ENCODE peak calls at places on chromosomes 6 and 20, in eight cellular contexts. B is HCT116, L is breast epithelium, Y is GM12878, F is spleen, E is HepG2, V is transverse colon, C is SK-N-SH. S is an unnamed sample.

GRCh38 chr20:36109251-36109947 is 45.1 kb upstream of the EPB41L1 start:
- DNase-seq in L (no peak), F (no peak), B (no peak), C (no peak), E (peak; percentile 35), Y (no peak), V (no peak), S (no peak)

GRCh38 chr6:151537561-151537960 is 43.7 kb downstream of the CCDC170 start:
- DNase-seq in Y (no peak), E (no peak), V (no peak), B (no peak), F (no peak), L (no peak), C (no peak), S (no peak)

GRCh38 chr6:12403201-12403826 is 113.2 kb downstream of the EDN1 start:
- DNase-seq in V (no peak), Y (no peak), E (no peak), C (no peak), B (no peak), L (no peak), F (no peak), S (no peak)

GRCh38 chr6:22149501-22150490 is 147.0 kb downstream of the PRL start:
- DNase-seq in E (no peak), B (no peak), C (peak; percentile 62), V (no peak), F (no peak), L (no peak), Y (no peak), S (no peak)

GRCh38 chr6:55776131-55776530 is 99.3 kb downstream of the BMP5 start:
- DNase-seq in V (no peak), L (no peak), C (no peak), Y (no peak), F (no peak), B (no peak), E (no peak), S (no peak)

GRCh38 chr6:905541-905940 is 212.6 kb upstream of the EXOC2 start:
- DNase-seq in B (no peak), C (no peak), E (no peak), Y (no peak), V (no peak), F (no peak), L (no peak), S (no peak)

GRCh38 chr6:14816106-14816864 is 429.6 kb upstream of the JARID2 start:
- DNase-seq in Y (no peak), V (no peak), F (no peak), C (peak; percentile 21), L (no peak), E (no peak), B (no peak), S (no peak)

GRCh38 chr6:152571089-152571488 is 66.1 kb downstream of the SYNE1 start:
- DNase-seq in L (no peak), V (no peak), B (no peak), E (no peak), F (no peak), Y (no peak), C (no peak), S (no peak)

GRCh38 chr6:111603648-111604047 is 2.0 kb downstream of the TRAF3IP2 start:
- DNase-seq in E (no peak), C (no peak), B (no peak), F (no peak), Y (no peak), V (no peak), L (no peak), S (no peak)

GRCh38 chr6:73854998-73855718 is 159.2 kb downstream of the CD109 start:
- DNase-seq in V (no peak), C (peak; percentile 46), Y (no peak), E (peak; percentile 46), F (no peak), L (no peak), B (peak; percentile 41), S (no peak)

GRCh38 chr20:63740070-63740500 is 509 bp downstream of the SLC2A4RG start:
- DNase-seq in B (no peak), Y (no peak), C (peak; percentile 87), L (no peak), F (peak; percentile 92), E (no peak), V (peak; percentile 52), S (no peak)

GRCh38 chr20:58538752-58539151 is 23.6 kb upstream of the APCDD1L start:
- DNase-seq in V (no peak), B (no peak), L (no peak), F (no peak), Y (no peak), E (no peak), C (no peak), S (no peak)

GRCh38 chr6:139370707-139371345 is 3.6 kb downstream of the CITED2 start:
- DNase-seq in B (no peak), C (no peak), Y (no peak), V (no peak), L (no peak), F (no peak), E (no peak), S (no peak)

GRCh38 chr6:4849628-4850027 is 73.4 kb downstream of the CDYL start:
- DNase-seq in L (no peak), V (no peak), C (no peak), F (no peak), E (no peak), B (no peak), Y (no peak), S (no peak)

GRCh38 chr20:35502352-35502751 is 27.1 kb downstream of the C20orf173 start:
- DNase-seq in L (no peak), B (no peak), F (peak; percentile 86), C (no peak), E (no peak), V (peak; percentile 17), Y (peak; percentile 23), S (no peak)

GRCh38 chr6:70706491-70707123 is 38.9 kb downstream of the SMAP1 start:
- DNase-seq in B (peak; percentile 26), F (no peak), L (no peak), V (no peak), Y (no peak), C (peak; percentile 12), E (peak; percentile 20), S (no peak)

GRCh38 chr20:8018928-8019177 is 708 bp downstream of the TMX4 start:
- DNase-seq in V (no peak), L (no peak), C (no peak), E (no peak), Y (peak; percentile 45), F (no peak), B (no peak), S (no peak)

GRCh38 chr6:75855047-75855446 is 106.0 kb downstream of the MYO6 start:
- DNase-seq in F (no peak), B (peak; percentile 48), E (peak; percentile 59), V (peak; percentile 46), Y (no peak), L (no peak), C (peak; percentile 15), S (peak; percentile 36)

GRCh38 chr20:57716893-57717292 is 7.1 kb upstream of the PMEPA1 start:
- DNase-seq in Y (no peak), F (no peak), E (no peak), B (no peak), C (no peak), V (no peak), L (no peak), S (no peak)

GRCh38 chr6:27514906-27515495 is 42.1 kb upstream of the ZNF184 start:
- DNase-seq in V (no peak), E (no peak), F (no peak), C (no peak), B (no peak), Y (no peak), L (no peak), S (no peak)

GRCh38 chr6:138287144-138287955 is 69.1 kb upstream of the PBOV1 start:
- DNase-seq in V (peak; percentile 67), E (peak; percentile 58), F (peak; percentile 75), L (peak; percentile 61), C (peak; percentile 36), B (peak; percentile 38), Y (no peak), S (peak; percentile 84)

GRCh38 chr6:34196833-34197195 is 39.9 kb upstream of the HMGA1 start:
- DNase-seq in F (no peak), L (no peak), B (no peak), Y (no peak), V (no peak), E (no peak), C (no peak), S (no peak)

GRCh38 chr6:63527658-63528514 is 44.4 kb upstream of the LOC128125822 start:
- DNase-seq in L (no peak), V (peak; percentile 68), C (no peak), F (no peak), B (peak; percentile 94), E (peak; percentile 99), Y (no peak), S (peak; percentile 93)

GRCh38 chr20:55953201-55953600 is 52.1 kb downstream of the CBLN4 start:
- DNase-seq in B (no peak), F (no peak), L (no peak), Y (no peak), C (no peak), E (no peak), V (no peak), S (no peak)
- H3K9me3 ChIP-seq in B (peaks cover 6% of the 10 kb centered on the region), F (peaks cover 23% of the 10 kb centered on the region), L (peaks cover 14% of the 10 kb centered on the region), Y (no peaks in the 10 kb centered on the region), C (peaks cover 7% of the 10 kb centered on the region), E (peaks cover 98% of the 10 kb centered on the region), V (no peaks in the 10 kb centered on the region), S (peaks cover 6% of the 10 kb centered on the region)

GRCh38 chr20:44738779-44739477 is 6.7 kb upstream of the KCNK15 start:
- DNase-seq in E (peak; percentile 89), V (peak; percentile 42), F (no peak), L (peak; percentile 70), C (peak; percentile 88), B (peak; percentile 89), Y (peak; percentile 63), S (peak; percentile 79)
- TF ChIP-seq POLR2AphosphoS5 in E (no peak), V (no peak), F (no peak), L (no peak), C (no peak), B (peak; percentile 43), Y (no peak), S (peak; percentile 27)

GRCh38 chr6:161211380-161212035 is 62.4 kb downstream of the AGPAT4 start:
- DNase-seq in E (no peak), Y (no peak), V (no peak), C (no peak), B (peak; percentile 26), F (no peak), L (no peak), S (no peak)
- H3K9me3 ChIP-seq in E (peaks cover 37% of the 10 kb centered on the region), Y (no peaks in the 10 kb centered on the region), V (no peaks in the 10 kb centered on the region), C (peaks cover 18% of the 10 kb centered on the region), B (peaks cover 17% of the 10 kb centered on the region), F (peaks cover 20% of the 10 kb centered on the region), L (peaks cover 14% of the 10 kb centered on the region), S (no peaks in the 10 kb centered on the region)

GRCh38 chr20:38873050-38873581 is 53.1 kb upstream of the FAM83D start:
- DNase-seq in E (no peak), B (no peak), Y (peak; percentile 91), V (peak; percentile 65), L (no peak), C (no peak), F (peak; percentile 87), S (no peak)

GRCh38 chr20:38877483-38877882 is 48.7 kb upstream of the FAM83D start:
- DNase-seq in F (no peak), E (no peak), B (no peak), V (no peak), L (no peak), Y (no peak), C (no peak), S (no peak)

GRCh38 chr20:38872491-38873049 is 53.6 kb upstream of the FAM83D start:
- DNase-seq in L (no peak), Y (no peak), V (no peak), B (no peak), F (no peak), E (no peak), C (no peak), S (no peak)

GRCh38 chr20:38874460-38875169 is 51.6 kb upstream of the FAM83D start:
- DNase-seq in Y (no peak), C (no peak), E (no peak), V (peak; percentile 27), L (no peak), B (no peak), F (no peak), S (no peak)

GRCh38 chr20:38875170-38875993 is 50.8 kb upstream of the FAM83D start:
- DNase-seq in V (peak; percentile 76), Y (peak; percentile 97), E (no peak), F (peak; percentile 91), B (no peak), L (no peak), C (peak; percentile 74), S (no peak)
- TF ChIP-seq POLR2AphosphoS5 in V (no peak), Y (peak; percentile 79), E (no peak), F (peak; percentile 77), B (no peak), L (no peak), C (no peak), S (no peak)